ENCODE peak calls at places on chromosomes 13 and 19, in four cellular contexts. One of them, this sample, is unnamed.

GRCh38 chr19:35040826-35041547 is 534 bp upstream of the HPN start:
- DNase-seq in psoas muscle: peak; percentile 96
- DNase-seq in brain microvascular endothelial cell: no peak
- DNase-seq in RWPE1: no peak
- DNase-seq in this sample: peak; percentile 94

GRCh38 chr13:40550130-40550529 is 116.3 kb downstream of the FOXO1 start:
- DNase-seq in RWPE1: no peak
- DNase-seq in brain microvascular endothelial cell: peak; percentile 32
- DNase-seq in psoas muscle: no peak
- DNase-seq in this sample: no peak

GRCh38 chr13:53839461-53839860 is 810.8 kb downstream of the OLFM4 start:
- DNase-seq in RWPE1: no peak
- DNase-seq in brain microvascular endothelial cell: no peak
- DNase-seq in psoas muscle: no peak
- DNase-seq in this sample: no peak

GRCh38 chr13:112895521-112896465 is 73.2 kb upstream of the MCF2L start:
- DNase-seq in RWPE1: no peak
- DNase-seq in psoas muscle: no peak
- DNase-seq in brain microvascular endothelial cell: no peak
- DNase-seq in this sample: peak; percentile 27

GRCh38 chr19:18700501-18701249 is 17.2 kb downstream of the CRTC1 start:
- DNase-seq in brain microvascular endothelial cell: peak; percentile 33
- DNase-seq in RWPE1: peak; percentile 77
- DNase-seq in psoas muscle: peak; percentile 81
- DNase-seq in this sample: peak; percentile 79

GRCh38 chr13:80299046-80299445 is 41.9 kb downstream of the SPRY2 start:
- DNase-seq in RWPE1: no peak
- DNase-seq in psoas muscle: no peak
- DNase-seq in brain microvascular endothelial cell: no peak
- DNase-seq in this sample: no peak

GRCh38 chr13:106561551-106562170 is 6.3 kb downstream of the ARGLU1 start:
- DNase-seq in brain microvascular endothelial cell: peak; percentile 37
- DNase-seq in psoas muscle: no peak
- DNase-seq in RWPE1: no peak
- DNase-seq in this sample: no peak

GRCh38 chr13:114067886-114068722 is 64.3 kb downstream of the RASA3 start:
- DNase-seq in psoas muscle: no peak
- DNase-seq in brain microvascular endothelial cell: no peak
- DNase-seq in RWPE1: no peak
- DNase-seq in this sample: peak; percentile 56

GRCh38 chr19:58182577-58182988 is 278 bp upstream of the ZNF274 start:
- DNase-seq in RWPE1: peak; percentile 96
- DNase-seq in brain microvascular endothelial cell: peak; percentile 93
- DNase-seq in psoas muscle: no peak
- DNase-seq in this sample: peak; percentile 95

GRCh38 chr19:31312004-31312403 is 37.2 kb downstream of the TSHZ3 start:
- DNase-seq in brain microvascular endothelial cell: peak; percentile 84
- DNase-seq in psoas muscle: no peak
- DNase-seq in RWPE1: no peak
- DNase-seq in this sample: no peak

GRCh38 chr13:20823071-20823470 is 49.3 kb upstream of the EEF1AKMT1 start:
- DNase-seq in brain microvascular endothelial cell: no peak
- DNase-seq in psoas muscle: no peak
- DNase-seq in RWPE1: no peak
- DNase-seq in this sample: no peak

GRCh38 chr19:6115992-6116391 is 5.7 kb upstream of the RFX2 start:
- DNase-seq in brain microvascular endothelial cell: no peak
- DNase-seq in psoas muscle: no peak
- DNase-seq in RWPE1: no peak
- DNase-seq in this sample: no peak

GRCh38 chr13:20989883-20990282 is 71.5 kb downstream of the LATS2 start:
- DNase-seq in psoas muscle: no peak
- DNase-seq in brain microvascular endothelial cell: no peak
- DNase-seq in RWPE1: no peak
- DNase-seq in this sample: no peak

GRCh38 chr19:38250821-38251563 is 5.2 kb downstream of the PPP1R14A start:
- DNase-seq in RWPE1: no peak
- DNase-seq in psoas muscle: peak; percentile 58
- DNase-seq in brain microvascular endothelial cell: peak; percentile 12
- DNase-seq in this sample: peak; percentile 83

GRCh38 chr13:83162493-83162892 is 719.8 kb downstream of the SLITRK1 start:
- DNase-seq in brain microvascular endothelial cell: no peak
- DNase-seq in psoas muscle: no peak
- DNase-seq in RWPE1: no peak
- DNase-seq in this sample: no peak

GRCh38 chr19:12676384-12676792 is 5.3 kb downstream of the DHPS start:
- DNase-seq in RWPE1: peak; percentile 75
- DNase-seq in psoas muscle: peak; percentile 80
- DNase-seq in brain microvascular endothelial cell: peak; percentile 74
- DNase-seq in this sample: peak; percentile 94

GRCh38 chr13:51769455-51770127 is 34.4 kb downstream of the DHRS12 start:
- DNase-seq in brain microvascular endothelial cell: no peak
- DNase-seq in RWPE1: no peak
- DNase-seq in psoas muscle: peak; percentile 69
- DNase-seq in this sample: peak; percentile 73

GRCh38 chr19:56321254-56321980 is 6.8 kb upstream of the ZSCAN5A start:
- DNase-seq in brain microvascular endothelial cell: no peak
- DNase-seq in RWPE1: no peak
- DNase-seq in psoas muscle: no peak
- DNase-seq in this sample: no peak

GRCh38 chr19:48600679-48601382 is 5.7 kb upstream of the SPACA4 start:
- DNase-seq in psoas muscle: no peak
- DNase-seq in brain microvascular endothelial cell: no peak
- DNase-seq in RWPE1: no peak
- DNase-seq in this sample: no peak

This sample was measured in left lung.